ENCODE peak calls at places on chromosomes 7 and 10, in five cellular contexts. One of them, this sample, is unnamed.

GRCh38 chr7:73504920-73505319 is 17.2 kb downstream of the BAZ1B start:
- DNase-seq in SK-N-SH: no peak
- DNase-seq in MM.1S: no peak
- DNase-seq in GM23248: no peak
- DNase-seq in HCT116: no peak
- DNase-seq in this sample: no peak

GRCh38 chr10:75645704-75646103 is 214.3 kb downstream of the LRMDA start:
- DNase-seq in SK-N-SH: no peak
- DNase-seq in MM.1S: no peak
- DNase-seq in GM23248: no peak
- DNase-seq in HCT116: no peak
- DNase-seq in this sample: no peak

GRCh38 chr10:61120805-61121204 is 176.8 kb upstream of the RHOBTB1 start:
- DNase-seq in SK-N-SH: no peak
- DNase-seq in MM.1S: peak
- DNase-seq in GM23248: no peak
- DNase-seq in HCT116: no peak
- DNase-seq in this sample: no peak

GRCh38 chr7:5337047-5337446 is 54.3 kb downstream of the SLC29A4 start:
- DNase-seq in SK-N-SH: peak
- DNase-seq in MM.1S: no peak
- DNase-seq in GM23248: no peak
- DNase-seq in HCT116: no peak
- DNase-seq in this sample: no peak

GRCh38 chr10:74837750-74838149 is 11.3 kb downstream of the KAT6B start:
- DNase-seq in SK-N-SH: no peak
- DNase-seq in MM.1S: no peak
- DNase-seq in GM23248: no peak
- DNase-seq in HCT116: no peak
- DNase-seq in this sample: no peak

GRCh38 chr10:82288461-82288881 is 413.5 kb downstream of the NRG3 start:
- DNase-seq in SK-N-SH: no peak
- DNase-seq in MM.1S: no peak
- DNase-seq in GM23248: peak
- DNase-seq in HCT116: no peak
- DNase-seq in this sample: no peak

GRCh38 chr10:79434223-79434687 is 11.2 kb downstream of the ZCCHC24 start:
- DNase-seq in SK-N-SH: no peak
- DNase-seq in MM.1S: no peak
- DNase-seq in GM23248: peak
- DNase-seq in HCT116: no peak
- DNase-seq in this sample: no peak

GRCh38 chr7:149669121-149669818 is 104.1 kb downstream of the ZNF467 start:
- DNase-seq in SK-N-SH: no peak
- DNase-seq in MM.1S: peak
- DNase-seq in GM23248: peak
- DNase-seq in HCT116: peak
- DNase-seq in this sample: no peak

GRCh38 chr7:149877890-149878522 is 4.2 kb downstream of the ATP6V0E2 start:
- DNase-seq in SK-N-SH: no peak
- DNase-seq in MM.1S: no peak
- DNase-seq in GM23248: no peak
- DNase-seq in HCT116: no peak
- DNase-seq in this sample: no peak

GRCh38 chr10:93379366-93380042 is 102.6 kb downstream of the MYOF start:
- DNase-seq in SK-N-SH: no peak
- DNase-seq in MM.1S: no peak
- DNase-seq in GM23248: peak
- DNase-seq in HCT116: no peak
- DNase-seq in this sample: no peak

GRCh38 chr7:118243695-118244094 is 19.2 kb downstream of the ANKRD7 start:
- DNase-seq in SK-N-SH: no peak
- DNase-seq in MM.1S: no peak
- DNase-seq in GM23248: no peak
- DNase-seq in HCT116: no peak
- DNase-seq in this sample: no peak

GRCh38 chr7:27782849-27783248 is 42.9 kb downstream of the TAX1BP1 start:
- DNase-seq in SK-N-SH: no peak
- DNase-seq in MM.1S: no peak
- DNase-seq in GM23248: peak
- DNase-seq in HCT116: no peak
- DNase-seq in this sample: no peak

GRCh38 chr7:142629588-142630260 is 119.5 kb upstream of the PRSS1 start:
- DNase-seq in SK-N-SH: no peak
- DNase-seq in MM.1S: no peak
- DNase-seq in GM23248: peak
- DNase-seq in HCT116: no peak
- DNase-seq in this sample: peak

GRCh38 chr7:19020711-19021110 is 96.7 kb downstream of the TWIST1 start:
- DNase-seq in SK-N-SH: no peak
- DNase-seq in MM.1S: no peak
- DNase-seq in GM23248: peak
- DNase-seq in HCT116: no peak
- DNase-seq in this sample: no peak

GRCh38 chr7:134778941-134779740 is at the start of gene CALD1:
- DNase-seq in SK-N-SH: peak
- DNase-seq in MM.1S: peak
- DNase-seq in GM23248: peak
- DNase-seq in HCT116: peak
- DNase-seq in this sample: peak

GRCh38 chr10:35822316-35822715 is 180.2 kb upstream of the FZD8 start:
- DNase-seq in SK-N-SH: no peak
- DNase-seq in MM.1S: no peak
- DNase-seq in GM23248: peak
- DNase-seq in HCT116: no peak
- DNase-seq in this sample: peak

GRCh38 chr7:157622000-157622399 is 285.2 kb downstream of the DNAJB6 start:
- DNase-seq in SK-N-SH: no peak
- DNase-seq in MM.1S: no peak
- DNase-seq in GM23248: no peak
- DNase-seq in HCT116: no peak
- DNase-seq in this sample: no peak

GRCh38 chr10:80684217-80684616 is 146.5 kb downstream of the SH2D4B start:
- DNase-seq in SK-N-SH: peak
- DNase-seq in MM.1S: peak
- DNase-seq in GM23248: peak
- DNase-seq in HCT116: peak
- DNase-seq in this sample: no peak

DNA sequence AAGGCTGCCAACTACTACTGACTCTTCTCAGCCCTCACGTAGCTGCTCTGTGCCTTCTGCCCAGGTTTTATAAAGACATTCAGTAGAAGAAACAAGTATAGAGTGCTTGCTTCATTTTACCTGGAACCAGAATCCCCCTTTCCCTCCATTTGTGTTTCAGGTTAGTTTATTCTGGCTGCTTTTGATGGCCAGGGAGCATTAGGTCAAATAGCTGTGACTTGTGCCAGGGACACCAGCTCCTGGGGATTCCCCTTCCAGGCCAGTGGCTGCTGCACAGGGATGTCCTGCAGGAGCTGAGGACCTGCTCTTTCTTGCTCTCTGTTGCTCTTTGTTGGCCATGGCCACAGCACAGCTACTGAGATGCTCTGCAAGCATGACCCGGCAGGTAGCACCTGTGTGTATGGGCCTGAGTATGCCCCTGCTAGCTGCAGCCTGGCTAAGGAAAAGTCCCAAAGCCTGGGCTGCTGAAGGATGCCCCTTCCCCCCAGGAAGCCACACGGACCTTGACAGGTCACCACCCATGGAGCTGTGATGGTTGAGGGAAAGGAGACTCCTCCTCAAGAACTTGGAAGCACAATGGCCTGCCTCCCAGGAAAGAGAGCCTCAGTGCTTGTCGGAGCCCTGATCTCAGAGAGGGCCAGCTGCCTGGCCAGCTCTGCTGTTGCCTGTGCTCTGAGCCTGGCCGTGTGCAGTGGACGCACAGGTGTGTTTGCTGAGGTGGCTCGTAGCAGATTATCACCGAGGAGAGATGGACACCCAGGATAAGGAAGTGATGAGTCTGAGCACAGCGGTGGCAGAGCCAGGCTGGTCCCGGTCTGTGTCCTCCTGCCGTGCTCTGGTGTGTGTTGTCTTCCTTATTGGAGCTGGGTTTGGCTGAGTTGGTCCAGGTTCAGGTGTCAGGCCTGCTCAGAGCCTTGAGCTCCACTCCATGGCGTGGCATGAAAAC is 208.7 kb downstream of the EBF3 start:
- DNase-seq in SK-N-SH: no peak
- DNase-seq in MM.1S: no peak
- DNase-seq in GM23248: no peak
- DNase-seq in HCT116: no peak
- DNase-seq in this sample: no peak
- TF ChIP-seq EZH2phosphoT487 in SK-N-SH: no peak
- TF ChIP-seq EZH2phosphoT487 in MM.1S: no peak
- TF ChIP-seq EZH2phosphoT487 in GM23248: no peak
- TF ChIP-seq EZH2phosphoT487 in HCT116: no peak
- TF ChIP-seq EZH2phosphoT487 in this sample: no peak

DNA sequence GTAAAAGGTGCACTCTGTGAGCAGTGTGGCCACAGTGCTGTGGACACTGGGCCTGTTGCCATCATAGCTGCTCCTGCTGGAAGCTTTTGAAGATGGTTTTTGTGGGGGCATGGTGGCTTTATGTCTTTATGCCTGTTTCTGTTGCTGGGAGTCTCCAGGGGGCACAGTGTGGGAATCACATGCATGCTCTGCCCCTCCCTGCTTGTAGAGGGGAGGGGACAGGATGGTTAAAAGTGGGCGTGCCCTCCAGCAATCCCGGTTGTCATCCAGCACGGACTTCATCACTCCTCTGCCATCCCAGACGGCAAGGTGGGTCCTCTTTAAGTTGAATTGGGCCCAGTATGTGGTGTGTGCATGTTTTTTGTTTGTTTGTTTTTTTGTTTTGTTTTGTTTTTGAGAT is 20.2 kb downstream of the OGDH start:
- DNase-seq in SK-N-SH: no peak
- DNase-seq in MM.1S: no peak
- DNase-seq in GM23248: no peak
- DNase-seq in HCT116: no peak
- DNase-seq in this sample: no peak
- TF ChIP-seq EZH2phosphoT487 in SK-N-SH: no peak
- TF ChIP-seq EZH2phosphoT487 in MM.1S: no peak
- TF ChIP-seq EZH2phosphoT487 in GM23248: no peak
- TF ChIP-seq EZH2phosphoT487 in HCT116: no peak
- TF ChIP-seq EZH2phosphoT487 in this sample: no peak

GRCh38 chr10:623477-624311 is 65.8 kb downstream of the DIP2C start:
- DNase-seq in SK-N-SH: no peak
- DNase-seq in MM.1S: no peak
- DNase-seq in GM23248: no peak
- DNase-seq in HCT116: no peak
- DNase-seq in this sample: no peak

GRCh38 chr10:624605-625334 is 64.7 kb downstream of the DIP2C start:
- DNase-seq in SK-N-SH: peak
- DNase-seq in MM.1S: no peak
- DNase-seq in GM23248: peak
- DNase-seq in HCT116: no peak
- DNase-seq in this sample: peak

GRCh38 chr10:624312-624604 is 65.2 kb downstream of the DIP2C start:
- DNase-seq in SK-N-SH: no peak
- DNase-seq in MM.1S: no peak
- DNase-seq in GM23248: no peak
- DNase-seq in HCT116: no peak
- DNase-seq in this sample: no peak

GRCh38 chr10:625751-626711 is 63.4 kb downstream of the DIP2C start:
- DNase-seq in SK-N-SH: no peak
- DNase-seq in MM.1S: no peak
- DNase-seq in GM23248: no peak
- DNase-seq in HCT116: no peak
- DNase-seq in this sample: no peak

DNA sequence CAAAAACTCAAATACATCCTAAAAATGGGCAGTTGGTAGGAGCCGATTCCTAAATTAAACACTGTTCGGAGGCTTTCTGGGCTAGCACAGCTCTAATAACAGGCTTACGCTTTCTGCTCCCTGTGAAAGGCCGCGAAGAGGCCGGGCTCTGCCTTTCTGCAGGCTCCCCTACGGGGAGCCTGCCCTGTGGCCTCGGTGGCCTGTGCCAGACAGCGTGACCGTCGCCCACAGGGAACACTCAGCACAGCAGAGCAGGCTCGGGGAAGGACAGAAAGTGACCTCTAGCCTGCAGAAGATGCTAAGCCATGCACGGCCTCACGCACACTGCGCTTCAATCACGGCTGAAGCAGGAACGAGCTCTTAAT is 64.2 kb downstream of the DIP2C start:
- DNase-seq in SK-N-SH: peak
- DNase-seq in MM.1S: no peak
- DNase-seq in GM23248: no peak
- DNase-seq in HCT116: no peak
- DNase-seq in this sample: peak
- TF ChIP-seq EZH2phosphoT487 in SK-N-SH: no peak
- TF ChIP-seq EZH2phosphoT487 in MM.1S: no peak
- TF ChIP-seq EZH2phosphoT487 in GM23248: no peak
- TF ChIP-seq EZH2phosphoT487 in HCT116: no peak
- TF ChIP-seq EZH2phosphoT487 in this sample: no peak

GRCh38 chr7:155610633-155611193 is 33.7 kb upstream of the RBM33 start:
- DNase-seq in SK-N-SH: no peak
- DNase-seq in MM.1S: no peak
- DNase-seq in GM23248: no peak
- DNase-seq in HCT116: no peak
- DNase-seq in this sample: no peak
- TF ChIP-seq EZH2phosphoT487 in SK-N-SH: no peak
- TF ChIP-seq EZH2phosphoT487 in MM.1S: no peak
- TF ChIP-seq EZH2phosphoT487 in GM23248: no peak
- TF ChIP-seq EZH2phosphoT487 in HCT116: no peak
- TF ChIP-seq EZH2phosphoT487 in this sample: no peak

GRCh38 chr10:59753267-59753666 is at the start of gene MRLN:
- DNase-seq in SK-N-SH: no peak
- DNase-seq in MM.1S: no peak
- DNase-seq in GM23248: no peak
- DNase-seq in HCT116: no peak
- DNase-seq in this sample: no peak
- TF ChIP-seq EZH2phosphoT487 in SK-N-SH: no peak
- TF ChIP-seq EZH2phosphoT487 in MM.1S: no peak
- TF ChIP-seq EZH2phosphoT487 in GM23248: no peak
- TF ChIP-seq EZH2phosphoT487 in HCT116: no peak
- TF ChIP-seq EZH2phosphoT487 in this sample: no peak

GRCh38 chr10:116477989-116478615 is 50.5 kb downstream of the PNLIPRP3 start:
- DNase-seq in SK-N-SH: no peak
- DNase-seq in MM.1S: peak
- DNase-seq in GM23248: no peak
- DNase-seq in HCT116: no peak
- DNase-seq in this sample: no peak
- TF ChIP-seq EZH2phosphoT487 in SK-N-SH: no peak
- TF ChIP-seq EZH2phosphoT487 in MM.1S: no peak
- TF ChIP-seq EZH2phosphoT487 in GM23248: no peak
- TF ChIP-seq EZH2phosphoT487 in HCT116: no peak
- TF ChIP-seq EZH2phosphoT487 in this sample: no peak

GRCh38 chr7:95725170-95725569 is 47.2 kb upstream of the DYNC1I1 start:
- DNase-seq in SK-N-SH: no peak
- DNase-seq in MM.1S: peak
- DNase-seq in GM23248: peak
- DNase-seq in HCT116: no peak
- DNase-seq in this sample: no peak
- TF ChIP-seq EZH2phosphoT487 in SK-N-SH: no peak
- TF ChIP-seq EZH2phosphoT487 in MM.1S: no peak
- TF ChIP-seq EZH2phosphoT487 in GM23248: no peak
- TF ChIP-seq EZH2phosphoT487 in HCT116: no peak
- TF ChIP-seq EZH2phosphoT487 in this sample: no peak